ENCODE peak calls at places on chromosomes 13 and 19, in four cellular contexts. Z is mucosa of descending colon; E is stimulated activated CD4-positive, alpha-beta T cell treated with anti-CD3 and anti-CD28 coated beads, Interleukin-15, amount 100 ng/mL, for 24 hours; H is upper lobe of right lung. R is an unnamed sample.

GRCh38 chr19:2807379-2808128 is 12.1 kb upstream of the ZNF554 start:
- DNase-seq in Z (no peak), E (no peak), H (no peak), R (no peak)

GRCh38 chr19:33498391-33499000 is 23.1 kb downstream of the PEPD start:
- DNase-seq in Z (peak), E (no peak), H (no peak), R (no peak)

GRCh38 chr19:11581740-11582139 is 4.3 kb upstream of the ACP5 start:
- DNase-seq in Z (no peak), E (peak), H (no peak), R (peak)

GRCh38 chr13:27280009-27280646 is 9.5 kb downstream of the RASL11A start:
- DNase-seq in Z (no peak), E (no peak), H (no peak), R (no peak)

GRCh38 chr13:111117961-111118360 is 2.9 kb downstream of the ARHGEF7 start:
- DNase-seq in Z (no peak), E (no peak), H (no peak), R (no peak)

GRCh38 chr13:113557013-113557412 is 27.5 kb upstream of the TFDP1 start:
- DNase-seq in Z (no peak), E (no peak), H (no peak), R (no peak)

GRCh38 chr19:10211691-10212090 is 16.9 kb upstream of the DNMT1 start:
- DNase-seq in Z (no peak), E (no peak), H (no peak), R (no peak)

GRCh38 chr13:81012031-81012430 is 671.1 kb upstream of the SPRY2 start:
- DNase-seq in Z (no peak), E (no peak), H (no peak), R (no peak)

GRCh38 chr19:4722671-4723464 is 774 bp downstream of the DPP9 start:
- DNase-seq in Z (peak), E (peak), H (no peak), R (peak)

GRCh38 chr13:37443538-37443937 is 155.0 kb downstream of the POSTN start:
- DNase-seq in Z (no peak), E (no peak), H (no peak), R (no peak)

GRCh38 chr13:47696677-47697076 is 304.4 kb downstream of the SUCLA2 start:
- DNase-seq in Z (no peak), E (no peak), H (no peak), R (no peak)

GRCh38 chr19:6333439-6333838 is at the start of gene ACER1:
- DNase-seq in Z (no peak), E (no peak), H (no peak), R (no peak)

GRCh38 chr13:34371645-34372044 is 553.7 kb downstream of the RFC3 start:
- DNase-seq in Z (no peak), E (no peak), H (no peak), R (no peak)

GRCh38 chr19:52646571-52647222 is 8.5 kb upstream of the ZNF83 start:
- DNase-seq in Z (no peak), E (no peak), H (no peak), R (no peak)